ENCODE peak calls at places on chromosomes 1 and 21, in ten cellular contexts. N is esophagus muscularis mucosa, Z is PC-3, M is epithelial cell of esophagus, O is A549, U is OCI-LY7, D is GM23338, P is cardiac fibroblast, K is lower leg skin, R is Panc1. C is an unnamed sample.

GRCh38 chr1:45348020-45348419 is 7.8 kb upstream of the MUTYH start:
- DNase-seq in N (no peak), Z (peak), M (peak), O (no peak), U (no peak), D (no peak), P (peak), K (no peak), R (no peak), C (no peak)

GRCh38 chr1:94394247-94394646 is 23.9 kb upstream of the ABCD3 start:
- DNase-seq in N (no peak), Z (no peak), M (no peak), O (no peak), U (no peak), D (no peak), P (no peak), K (no peak), R (no peak), C (no peak)

GRCh38 chr1:16617778-16618580 is 4.6 kb upstream of the NBPF1 start:
- DNase-seq in N (no peak), Z (no peak), M (no peak), O (no peak), U (no peak), D (no peak), P (no peak), K (peak), R (no peak), C (peak)

GRCh38 chr1:224182057-224182865 is 779 bp upstream of the DEGS1 start:
- DNase-seq in N (no peak), Z (peak), M (peak), O (peak), U (peak), D (no peak), P (no peak), K (peak), R (no peak), C (no peak)

GRCh38 chr1:197092491-197093023 is 25.5 kb upstream of the F13B start:
- DNase-seq in N (no peak), Z (no peak), M (no peak), O (no peak), U (no peak), D (no peak), P (peak), K (no peak), R (no peak), C (no peak)

GRCh38 chr1:201912832-201913231 is 24.1 kb downstream of the SHISA4 start:
- DNase-seq in N (no peak), Z (no peak), M (no peak), O (no peak), U (no peak), D (no peak), P (peak), K (no peak), R (no peak), C (peak)

GRCh38 chr1:175188936-175189335 is 3.6 kb downstream of the KIAA0040 start:
- DNase-seq in N (no peak), Z (no peak), M (no peak), O (no peak), U (peak), D (no peak), P (no peak), K (no peak), R (no peak), C (no peak)

GRCh38 chr1:234670936-234671628 is 61.1 kb upstream of the IRF2BP2 start:
- DNase-seq in N (no peak), Z (no peak), M (peak), O (no peak), U (no peak), D (no peak), P (no peak), K (no peak), R (no peak), C (no peak)

GRCh38 chr1:175198332-175198731 is 5.8 kb upstream of the KIAA0040 start:
- DNase-seq in N (no peak), Z (peak), M (no peak), O (no peak), U (no peak), D (no peak), P (no peak), K (no peak), R (no peak), C (no peak)

GRCh38 chr1:28887418-28887834 is 26.9 kb upstream of the EPB41 start:
- DNase-seq in N (no peak), Z (peak), M (no peak), O (no peak), U (peak), D (peak), P (no peak), K (peak), R (no peak), C (peak)

GRCh38 chr1:64172458-64172983 is 30.9 kb upstream of the UBE2U start:
- DNase-seq in N (no peak), Z (peak), M (no peak), O (no peak), U (no peak), D (no peak), P (peak), K (no peak), R (no peak), C (no peak)

GRCh38 chr21:35017256-35017655 is 31.8 kb downstream of the RUNX1 start:
- DNase-seq in N (no peak), Z (no peak), M (no peak), O (no peak), U (no peak), D (no peak), P (no peak), K (no peak), R (no peak), C (no peak)

GRCh38 chr1:162070094-162070748 is 730 bp downstream of the NOS1AP start:
- DNase-seq in N (peak), Z (peak), M (no peak), O (peak), U (no peak), D (peak), P (no peak), K (no peak), R (no peak), C (no peak)

DNA sequence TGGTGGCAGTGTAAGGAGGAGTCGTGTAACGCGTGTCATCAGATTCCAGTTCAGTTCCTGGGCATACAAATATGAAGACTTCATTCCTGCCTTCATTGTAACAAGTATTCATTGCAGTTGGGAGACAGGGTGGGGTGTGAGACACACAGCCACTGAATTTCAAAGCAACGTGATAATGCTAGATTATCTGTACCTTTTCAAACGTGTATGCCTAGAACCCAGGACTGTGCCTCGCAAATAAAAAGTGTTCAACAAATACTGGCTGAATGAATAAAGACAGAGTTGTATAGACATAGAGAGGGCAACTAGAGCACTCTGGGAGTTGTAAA is 571 bp upstream of the YOD1 start:
- DNase-seq in N (no peak), Z (no peak), M (no peak), O (no peak), U (no peak), D (no peak), P (no peak), K (no peak), R (no peak), C (no peak)
- TF ChIP-seq CTCF in N (no peak), Z (no peak), M (no peak), O (no peak), U (no peak), D (no peak), P (no peak), K (no peak), R (no peak), C (no peak)

GRCh38 chr1:195376190-195376589 is 1232.0 kb downstream of the KCNT2 start:
- DNase-seq in N (no peak), Z (peak), M (peak), O (peak), U (peak), D (peak), P (no peak), K (no peak), R (no peak), C (no peak)
- TF ChIP-seq CTCF in N (no peak), Z (peak), M (peak), O (peak), U (peak), D (peak), P (peak), K (no peak), R (peak), C (no peak)

GRCh38 chr1:4769516-4770280 is 115.3 kb downstream of the AJAP1 start:
- DNase-seq in N (no peak), Z (no peak), M (no peak), O (no peak), U (no peak), D (no peak), P (no peak), K (no peak), R (no peak), C (no peak)

GRCh38 chr1:4767308-4767707 is 112.9 kb downstream of the AJAP1 start:
- DNase-seq in N (no peak), Z (no peak), M (no peak), O (no peak), U (no peak), D (no peak), P (no peak), K (no peak), R (no peak), C (no peak)

GRCh38 chr1:4770713-4771112 is 116.3 kb downstream of the AJAP1 start:
- DNase-seq in N (no peak), Z (no peak), M (no peak), O (no peak), U (no peak), D (no peak), P (no peak), K (no peak), R (no peak), C (no peak)

GRCh38 chr1:4771267-4771666 is 116.9 kb downstream of the AJAP1 start:
- DNase-seq in N (no peak), Z (no peak), M (no peak), O (no peak), U (no peak), D (no peak), P (no peak), K (no peak), R (no peak), C (no peak)

GRCh38 chr1:4768553-4768952 is 114.1 kb downstream of the AJAP1 start:
- DNase-seq in N (no peak), Z (no peak), M (no peak), O (no peak), U (no peak), D (no peak), P (no peak), K (no peak), R (no peak), C (no peak)
- TF ChIP-seq CTCF in N (no peak), Z (peak), M (no peak), O (no peak), U (no peak), D (no peak), P (no peak), K (no peak), R (no peak), C (no peak)

GRCh38 chr1:8344893-8345507 is 27.1 kb downstream of the SLC45A1 start:
- DNase-seq in N (no peak), Z (no peak), M (no peak), O (no peak), U (no peak), D (no peak), P (no peak), K (no peak), R (no peak), C (no peak)

GRCh38 chr1:8340456-8340855 is 22.5 kb downstream of the SLC45A1 start:
- DNase-seq in N (no peak), Z (no peak), M (no peak), O (no peak), U (no peak), D (no peak), P (no peak), K (no peak), R (no peak), C (no peak)

GRCh38 chr1:8343044-8343443 is 25.1 kb downstream of the SLC45A1 start:
- DNase-seq in N (no peak), Z (no peak), M (no peak), O (no peak), U (no peak), D (no peak), P (no peak), K (peak), R (no peak), C (no peak)

GRCh38 chr1:8343464-8344001 is 25.6 kb downstream of the SLC45A1 start:
- DNase-seq in N (peak), Z (peak), M (peak), O (peak), U (no peak), D (no peak), P (peak), K (peak), R (peak), C (no peak)

GRCh38 chr1:8342325-8342724 is 24.4 kb downstream of the SLC45A1 start:
- DNase-seq in N (no peak), Z (no peak), M (no peak), O (no peak), U (no peak), D (no peak), P (no peak), K (peak), R (no peak), C (no peak)
- TF ChIP-seq CTCF in N (peak), Z (no peak), M (no peak), O (no peak), U (no peak), D (no peak), P (peak), K (no peak), R (no peak), C (no peak)

GRCh38 chr21:42651515-42652401 is 1.7 kb upstream of the PDE9A start:
- DNase-seq in N (no peak), Z (no peak), M (no peak), O (no peak), U (no peak), D (no peak), P (no peak), K (no peak), R (no peak), C (no peak)

GRCh38 chr21:42654179-42654912 is 925 bp downstream of the PDE9A start:
- DNase-seq in N (no peak), Z (no peak), M (no peak), O (peak), U (peak), D (peak), P (peak), K (no peak), R (no peak), C (peak)

GRCh38 chr21:42650441-42651421 is 2.7 kb upstream of the PDE9A start:
- DNase-seq in N (no peak), Z (no peak), M (no peak), O (no peak), U (no peak), D (no peak), P (no peak), K (no peak), R (no peak), C (no peak)

GRCh38 chr21:42653492-42654061 is at the start of gene PDE9A:
- DNase-seq in N (no peak), Z (no peak), M (no peak), O (peak), U (peak), D (peak), P (no peak), K (no peak), R (no peak), C (peak)

GRCh38 chr21:42652527-42653491 is 612 bp upstream of the PDE9A start:
- DNase-seq in N (no peak), Z (peak), M (no peak), O (peak), U (no peak), D (peak), P (peak), K (no peak), R (no peak), C (peak)
- TF ChIP-seq CTCF in N (peak), Z (peak), M (peak), O (peak), U (no peak), D (peak), P (peak), K (no peak), R (peak), C (peak)

DNA sequence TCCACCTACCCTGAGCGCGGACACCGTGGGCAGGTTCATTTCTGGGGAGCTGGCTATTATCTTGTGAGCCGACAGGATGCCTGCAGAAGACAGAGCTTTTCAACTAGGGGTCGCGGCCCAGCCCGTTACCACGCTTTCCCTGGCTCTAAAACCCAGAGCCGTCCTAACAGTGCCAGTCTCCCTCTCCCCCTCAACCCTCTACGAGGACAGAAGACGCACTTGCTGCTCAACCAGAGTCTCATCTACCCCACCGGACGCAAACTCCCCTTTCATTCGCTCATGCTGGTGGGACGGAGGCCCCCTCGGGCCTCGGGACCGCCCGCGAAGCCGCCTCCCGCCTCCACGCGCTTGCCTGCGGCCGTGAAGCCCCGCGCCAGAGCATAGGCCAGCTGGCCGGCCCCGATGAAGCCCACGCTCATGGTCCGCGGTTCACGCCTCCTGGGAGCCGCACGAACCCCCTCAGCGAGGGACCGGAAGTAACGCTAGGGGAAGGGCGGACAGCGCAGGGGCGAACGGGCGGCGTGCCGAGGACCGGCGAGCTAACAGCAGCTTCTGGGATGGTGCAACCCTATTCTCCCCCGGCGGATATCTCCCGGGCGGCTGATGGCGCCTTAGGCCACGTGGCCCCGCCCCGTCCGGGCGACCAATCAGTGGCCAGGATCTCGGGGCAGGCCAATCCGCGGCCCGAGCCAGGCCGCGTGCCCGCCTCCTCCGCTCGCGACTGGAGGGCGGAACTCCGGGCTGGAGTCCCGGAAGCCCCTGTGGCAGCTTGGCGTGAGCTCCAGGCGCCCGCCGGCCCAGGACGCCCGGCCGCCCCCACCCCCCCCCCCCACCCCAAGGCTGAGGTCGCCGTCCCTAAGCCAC is at the start of gene PYCR2:
- DNase-seq in N (peak), Z (peak), M (peak), O (peak), U (peak), D (peak), P (peak), K (peak), R (peak), C (peak)
- TF ChIP-seq CTCF in N (no peak), Z (no peak), M (no peak), O (no peak), U (no peak), D (no peak), P (no peak), K (no peak), R (no peak), C (no peak)

GRCh38 chr1:205843031-205843859 is 6.7 kb downstream of the PM20D1 start:
- DNase-seq in N (no peak), Z (no peak), M (no peak), O (no peak), U (no peak), D (no peak), P (no peak), K (no peak), R (no peak), C (no peak)
- TF ChIP-seq CTCF in N (no peak), Z (no peak), M (no peak), O (no peak), U (no peak), D (no peak), P (no peak), K (no peak), R (no peak), C (no peak)

DNA sequence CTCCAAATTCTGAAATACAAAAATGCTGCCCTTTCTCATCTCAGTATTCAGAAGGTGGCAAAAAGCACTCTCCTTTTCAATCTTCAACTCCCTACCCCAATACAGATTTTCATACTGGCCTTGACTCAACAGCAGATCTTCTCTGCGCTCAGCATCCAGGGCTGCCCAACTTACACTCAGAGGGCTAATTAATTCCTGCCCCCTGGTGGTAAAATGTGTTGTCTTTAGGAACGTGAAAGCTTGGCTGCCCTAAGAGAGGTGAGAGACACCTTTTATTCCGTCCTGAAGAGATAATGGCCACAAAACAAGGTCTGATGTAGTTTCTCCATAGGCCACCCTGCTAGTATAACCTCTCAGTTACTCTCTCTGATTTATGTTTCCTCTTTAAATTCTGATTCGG is 25.0 kb downstream of the KRTAP24-1 start:
- DNase-seq in N (no peak), Z (peak), M (peak), O (no peak), U (peak), D (peak), P (peak), K (no peak), R (no peak), C (peak)
- TF ChIP-seq CTCF in N (no peak), Z (peak), M (peak), O (no peak), U (peak), D (peak), P (peak), K (no peak), R (peak), C (peak)

DNA sequence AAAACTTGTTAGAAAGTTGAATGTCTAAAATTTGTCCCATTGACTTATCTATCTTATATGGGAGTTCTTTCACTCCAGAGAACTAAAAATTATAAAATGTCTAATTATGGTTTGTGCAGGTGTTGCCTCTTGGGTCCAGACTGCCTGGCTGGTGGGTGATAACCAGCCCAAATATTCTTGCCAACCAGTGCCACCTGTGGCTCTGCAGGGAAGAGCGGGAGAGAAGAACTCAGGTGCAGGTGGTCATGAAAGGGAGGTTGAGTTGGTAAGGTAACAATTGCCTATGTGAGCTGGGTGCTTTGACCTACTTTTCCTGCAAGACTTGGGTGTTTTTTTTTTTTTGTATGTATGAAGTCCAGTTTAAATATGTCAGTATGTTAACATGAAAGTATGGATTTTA is 10.2 kb downstream of the RPS6KC1 start:
- DNase-seq in N (no peak), Z (peak), M (no peak), O (no peak), U (peak), D (peak), P (no peak), K (no peak), R (no peak), C (no peak)
- TF ChIP-seq CTCF in N (no peak), Z (peak), M (peak), O (no peak), U (peak), D (peak), P (no peak), K (no peak), R (peak), C (no peak)

GRCh38 chr1:203056516-203056915 is 29.3 kb downstream of the MYOG start:
- DNase-seq in N (no peak), Z (no peak), M (no peak), O (no peak), U (no peak), D (peak), P (no peak), K (no peak), R (no peak), C (no peak)
- TF ChIP-seq CTCF in N (no peak), Z (peak), M (no peak), O (no peak), U (peak), D (peak), P (peak), K (no peak), R (no peak), C (no peak)

C was measured in nephron progenitor cell.